ENCODE peak calls at places on chromosomes 2 and 18, in five cellular contexts. P is NCI-H1930; R is glutamatergic neuron; G is effector CD4-positive, alpha-beta T cell; O is NCI-H1417. X is an unnamed sample.

GRCh38 chr2:176443941-176444340 is 174.7 kb downstream of the MTX2 start:
- DNase-seq in P (no peak), R (no peak), G (no peak), O (no peak), X (no peak)

GRCh38 chr2:10918661-10919414 is 7.1 kb downstream of the KCNF1 start:
- DNase-seq in R (no peak), P (no peak), O (peak; percentile 72), G (no peak), X (no peak)

GRCh38 chr2:171529914-171530313 is 7.6 kb downstream of the CYBRD1 start:
- DNase-seq in R (no peak), G (no peak), P (no peak), O (no peak), X (no peak)

GRCh38 chr18:13483316-13484270 is 242.8 kb downstream of the FAM210A start:
- DNase-seq in P (no peak), G (no peak), O (no peak), R (no peak), X (no peak)

GRCh38 chr2:141015339-141016047 is 1115.3 kb downstream of the LRP1B start:
- DNase-seq in P (no peak), R (peak; percentile 21), O (peak; percentile 53), G (no peak), X (peak; percentile 15)

GRCh38 chr18:28114472-28114871 is 62.5 kb downstream of the CDH2 start:
- DNase-seq in O (no peak), G (no peak), R (no peak), P (no peak), X (no peak)

GRCh38 chr2:224837558-224837957 is 121.4 kb upstream of the CCDC195 start:
- DNase-seq in O (no peak), R (no peak), G (no peak), P (no peak), X (no peak)

GRCh38 chr2:23386422-23387220 is 1.6 kb downstream of the KLHL29 start:
- DNase-seq in O (peak; percentile 74), G (no peak), P (no peak), R (peak; percentile 55), X (peak; percentile 45)

GRCh38 chr2:27681844-27682243 is 18.2 kb downstream of the SLC4A1AP start:
- DNase-seq in P (no peak), R (no peak), G (no peak), O (no peak), X (no peak)

GRCh38 chr2:241666627-241667400 is 19.8 kb downstream of the DTYMK start:
- DNase-seq in O (peak; percentile 77), R (no peak), P (no peak), G (no peak), X (no peak)

GRCh38 chr2:95272781-95273180 is 1.5 kb upstream of the PROM2 start:
- DNase-seq in O (no peak), P (no peak), G (no peak), R (no peak), X (peak; percentile 1)